ENCODE peak calls at places on chromosomes 13 and 19, in ten cellular contexts. U, A, C, Y, J, S, Q, K, M and E are unnamed samples.

GRCh38 chr13:106507560-106508274 is 27.7 kb downstream of the EFNB2 start:
- DNase-seq in J (no peak), K (peak; percentile 94), U (no peak), Q (no peak), Y (peak; percentile 95), M (no peak), S (peak; percentile 31), C (no peak), A (no peak), E (peak; percentile 98)

GRCh38 chr13:38902551-38902950 is 88.1 kb downstream of the STOML3 start:
- DNase-seq in S (no peak), Y (no peak), C (no peak), A (no peak), U (no peak), K (peak; percentile 69), J (no peak), Q (no peak), M (no peak), E (peak; percentile 11)

GRCh38 chr19:38676023-38676877 is 28.8 kb downstream of the ACTN4 start:
- DNase-seq in M (no peak), K (peak; percentile 48), U (no peak), J (no peak), S (peak; percentile 27), Y (peak; percentile 54), Q (no peak), A (no peak), C (no peak), E (no peak)

GRCh38 chr19:33397536-33398360 is 24.2 kb downstream of the CEBPG start:
- DNase-seq in C (no peak), A (no peak), U (no peak), K (no peak), M (no peak), Q (peak; percentile 68), Y (no peak), J (no peak), S (no peak), E (no peak)

GRCh38 chr13:110047511-110047910 is 259.4 kb downstream of the COL4A1 start:
- DNase-seq in S (no peak), M (no peak), K (peak; percentile 85), C (no peak), Q (no peak), Y (peak; percentile 22), J (no peak), U (no peak), A (no peak), E (no peak)

GRCh38 chr13:80037505-80037888 is 303.4 kb downstream of the SPRY2 start:
- DNase-seq in Y (peak; percentile 86), J (no peak), K (peak; percentile 94), S (peak; percentile 57), U (no peak), Q (no peak), A (no peak), C (peak; percentile 36), M (no peak), E (peak; percentile 78)

GRCh38 chr13:44575741-44576395 is at the start of gene TSC22D1:
- DNase-seq in Q (peak; percentile 83), C (no peak), M (peak; percentile 42), K (peak; percentile 12), U (peak; percentile 69), A (peak; percentile 55), J (peak; percentile 39), S (peak; percentile 54), Y (peak; percentile 53), E (peak; percentile 38)

GRCh38 chr13:74046461-74046860 is 87.7 kb downstream of the KLF12 start:
- DNase-seq in J (no peak), U (no peak), Q (no peak), S (peak; percentile 29), Y (no peak), M (no peak), C (no peak), K (no peak), A (no peak), E (no peak)

GRCh38 chr13:63873936-63874335 is 2458.3 kb upstream of the PCDH20 start:
- DNase-seq in K (no peak), Y (no peak), M (no peak), S (no peak), C (no peak), Q (no peak), U (no peak), A (no peak), J (no peak), E (no peak)

GRCh38 chr19:7928741-7929701 is 3.1 kb upstream of the CTXN1 start:
- DNase-seq in J (peak; percentile 46), Y (peak; percentile 89), S (peak; percentile 77), M (peak; percentile 56), C (no peak), Q (peak; percentile 91), A (no peak), U (peak; percentile 73), K (peak; percentile 47), E (peak; percentile 82)

GRCh38 chr19:35246466-35247096 is 2.2 kb upstream of the LSR start:
- DNase-seq in A (no peak), S (no peak), Y (no peak), U (no peak), J (no peak), Q (no peak), M (no peak), C (no peak), K (no peak), E (no peak)

GRCh38 chr13:51324714-51325440 is 14.6 kb upstream of the SERPINE3 start:
- DNase-seq in M (no peak), Q (no peak), S (no peak), U (no peak), A (peak; percentile 24), J (no peak), C (no peak), Y (no peak), K (no peak), E (no peak)

GRCh38 chr13:71645467-71645866 is 221.5 kb downstream of the DACH1 start:
- DNase-seq in J (no peak), M (no peak), Q (no peak), A (no peak), Y (no peak), U (no peak), S (no peak), K (no peak), C (no peak), E (no peak)

GRCh38 chr13:59305896-59306295 is 857.8 kb downstream of the DIAPH3 start:
- DNase-seq in Q (no peak), U (no peak), Y (no peak), S (no peak), C (no peak), M (no peak), A (no peak), J (no peak), K (no peak), E (no peak)

GRCh38 chr13:50299546-50300249 is 284.5 kb downstream of the KCNRG start:
- DNase-seq in S (no peak), A (no peak), Q (no peak), Y (no peak), K (peak; percentile 82), M (no peak), C (no peak), U (no peak), J (no peak), E (no peak)

GRCh38 chr13:21670883-21671792 is at the start of gene FGF9:
- DNase-seq in C (peak; percentile 41), Y (peak; percentile 66), S (peak; percentile 92), A (peak; percentile 80), U (peak; percentile 87), M (peak; percentile 74), J (peak; percentile 76), Q (peak; percentile 88), K (peak; percentile 68), E (peak; percentile 73)

GRCh38 chr19:45162464-45163143 is 1.8 kb upstream of the NKPD1 start:
- DNase-seq in U (no peak), J (no peak), Q (no peak), S (no peak), K (peak; percentile 59), A (no peak), M (no peak), C (no peak), Y (no peak), E (peak; percentile 84)

GRCh38 chr19:49889687-49890348 is 6.9 kb downstream of the IL4I1 start:
- DNase-seq in C (no peak), S (peak; percentile 75), Q (peak; percentile 93), M (peak; percentile 76), U (peak; percentile 72), J (peak; percentile 65), Y (peak; percentile 60), A (peak; percentile 48), K (peak; percentile 62), E (no peak)

GRCh38 chr13:33931397-33931987 is 113.5 kb downstream of the RFC3 start:
- DNase-seq in Q (no peak), J (no peak), A (no peak), Y (peak; percentile 58), M (no peak), U (no peak), C (peak; percentile 18), K (peak; percentile 45), S (peak; percentile 46), E (peak; percentile 71)

GRCh38 chr13:25224151-25224550 is 52.1 kb upstream of the AMER2 start:
- DNase-seq in K (no peak), S (no peak), Y (no peak), A (no peak), U (no peak), C (no peak), M (no peak), Q (no peak), J (no peak), E (no peak)

GRCh38 chr19:11130824-11131455 is 24.6 kb downstream of the SPC24 start:
- DNase-seq in Y (peak; percentile 54), S (peak; percentile 87), M (peak; percentile 77), C (no peak), A (peak; percentile 41), Q (peak; percentile 94), K (no peak), U (peak; percentile 55), J (peak; percentile 49), E (peak; percentile 66)

GRCh38 chr19:10111405-10111811 is at the start of gene P2RY11:
- DNase-seq in M (no peak), U (peak; percentile 31), A (no peak), Y (no peak), Q (no peak), S (no peak), K (no peak), C (peak; percentile 69), J (no peak), E (no peak)

GRCh38 chr19:9070066-9070465 is 16.8 kb upstream of the OR1M1 start:
- DNase-seq in Q (no peak), U (no peak), M (no peak), S (no peak), K (no peak), C (no peak), Y (no peak), A (no peak), J (no peak), E (no peak)

GRCh38 chr19:6041991-6042421 is 64.1 kb upstream of the RANBP3 start:
- DNase-seq in M (no peak), U (no peak), J (no peak), Q (no peak), C (no peak), Y (no peak), A (no peak), S (no peak), K (no peak), E (no peak)

GRCh38 chr19:45113628-45114027 is 20.6 kb downstream of the PPP1R37 start:
- DNase-seq in C (no peak), A (no peak), J (no peak), K (peak; percentile 29), S (no peak), Y (no peak), M (no peak), Q (no peak), U (no peak), E (no peak)

GRCh38 chr13:35514801-35515502 is 38.5 kb upstream of the MAB21L1 start:
- DNase-seq in Y (no peak), K (no peak), J (no peak), M (no peak), C (no peak), S (no peak), U (no peak), A (no peak), Q (no peak), E (no peak)

GRCh38 chr19:28575816-28576215 is 637.1 kb downstream of the UQCRFS1 start:
- DNase-seq in M (no peak), S (no peak), A (no peak), Q (no peak), K (no peak), Y (no peak), U (no peak), J (no peak), C (no peak), E (no peak)

GRCh38 chr13:31756346-31756745 is 17.0 kb downstream of the RXFP2 start:
- DNase-seq in A (no peak), U (no peak), S (peak; percentile 82), C (no peak), Y (peak; percentile 98), M (no peak), K (peak; percentile 36), Q (no peak), J (no peak), E (peak; percentile 76)